ENCODE peak calls at places on chromosomes 13 and 19, in six cellular contexts. C is KBM-7; H is stimulated activated CD8-positive, alpha-beta memory T cell treated with anti-CD3 and anti-CD28 coated beads, Interleukin-15, amount 100 ng/mL, for 4 hours; B is stimulated activated CD4-positive, alpha-beta T cell treated with anti-CD3 and anti-CD28 coated beads, Interleukin-15, amount 100 ng/mL, for 1 hour; J is AG10803; R is stimulated activated effector memory CD8-positive, alpha-beta T cell treated with anti-CD3 and anti-CD28 coated beads, Interleukin-12 subunit alpha, Interleukin-12 subunit beta, amount 100 ng/mL, for 72 hours. V is an unnamed sample.

GRCh38 chr13:102877285-102877684 is 31.5 kb downstream of the ERCC5 start:
- DNase-seq in C (no peak), H (no peak), B (no peak), J (peak), R (no peak), V (no peak)

GRCh38 chr19:45331411-45331810 is 8.7 kb upstream of the CKM start:
- DNase-seq in C (no peak), H (no peak), B (no peak), J (no peak), R (no peak), V (no peak)

GRCh38 chr19:42153606-42154405 is 21.6 kb upstream of the POU2F2 start:
- DNase-seq in C (no peak), H (no peak), B (no peak), J (no peak), R (no peak), V (no peak)

GRCh38 chr19:47628058-47628771 is 19.3 kb downstream of the BICRA start:
- DNase-seq in C (no peak), H (no peak), B (no peak), J (no peak), R (no peak), V (no peak)

GRCh38 chr13:111973186-111974064 is 93.5 kb upstream of the SOX1 start:
- DNase-seq in C (no peak), H (no peak), B (no peak), J (no peak), R (no peak), V (no peak)

GRCh38 chr19:38657633-38658222 is 10.3 kb downstream of the ACTN4 start:
- DNase-seq in C (no peak), H (no peak), B (no peak), J (peak), R (peak), V (no peak)

GRCh38 chr19:10137751-10138682 is 18.3 kb upstream of the EIF3G start:
- DNase-seq in C (no peak), H (no peak), B (no peak), J (peak), R (no peak), V (no peak)

GRCh38 chr13:76917096-76917495 is 30.9 kb upstream of the KCTD12 start:
- DNase-seq in C (no peak), H (no peak), B (no peak), J (peak), R (no peak), V (no peak)

GRCh38 chr13:106129273-106129672 is 406.2 kb downstream of the EFNB2 start:
- DNase-seq in C (no peak), H (no peak), B (no peak), J (no peak), R (no peak), V (no peak)

GRCh38 chr13:109336730-109337129 is 449.7 kb downstream of the IRS2 start:
- DNase-seq in C (no peak), H (no peak), B (no peak), J (peak), R (no peak), V (no peak)

GRCh38 chr19:17680235-17680722 is 7.9 kb downstream of the UNC13A start:
- DNase-seq in C (peak), H (peak), B (no peak), J (peak), R (peak), V (no peak)

GRCh38 chr13:107721436-107721835 is 493.9 kb downstream of the LIG4 start:
- DNase-seq in C (no peak), H (no peak), B (no peak), J (no peak), R (no peak), V (no peak)

GRCh38 chr13:53405616-53406015 is 377.0 kb downstream of the OLFM4 start:
- DNase-seq in C (no peak), H (no peak), B (no peak), J (no peak), R (no peak), V (no peak)